ENCODE peak calls at places on chromosomes 2 and 18, in five cellular contexts. P is SK-N-SH, S is K562, D is GM12878, Y is HCT116. M is an unnamed sample.
A peak's percentile ranks its signal among the peaks of the same experiment; 100 is the strongest.

GRCh38 chr18:57983965-57984364 is 60.1 kb upstream of the NEDD4L start:
- DNase-seq in S (no peak), D (no peak), Y (no peak), P (no peak), M (no peak)

GRCh38 chr2:39782591-39782990 is 3.5 kb upstream of the THUMPD2 start:
- DNase-seq in D (no peak), S (no peak), Y (no peak), P (no peak), M (no peak)

GRCh38 chr2:69046221-69046662 is 33.3 kb downstream of the ANTXR1 start:
- DNase-seq in S (no peak), P (no peak), D (no peak), Y (no peak), M (peak; percentile 79)

GRCh38 chr18:26185267-26185666 is 41.0 kb upstream of the TAF4B start:
- DNase-seq in D (no peak), P (no peak), Y (peak; percentile 48), S (no peak), M (peak; percentile 5)

GRCh38 chr2:145631561-145631960 is 1111.6 kb upstream of the ZEB2 start:
- DNase-seq in D (no peak), P (no peak), Y (no peak), S (no peak), M (no peak)

GRCh38 chr2:12824304-12824761 is 107.6 kb downstream of the TRIB2 start:
- DNase-seq in P (no peak), Y (no peak), D (no peak), S (no peak), M (no peak)

GRCh38 chr18:39489426-39489825 is 1923.8 kb upstream of the CELF4 start:
- DNase-seq in S (no peak), Y (no peak), D (no peak), P (no peak), M (no peak)

GRCh38 chr2:168848220-168848619 is 42.0 kb downstream of the SPC25 start:
- DNase-seq in P (peak; percentile 17), S (no peak), D (no peak), Y (no peak), M (no peak)

GRCh38 chr2:58974426-58974825 is 733.3 kb upstream of the FANCL start:
- DNase-seq in S (no peak), Y (no peak), P (no peak), D (no peak), M (no peak)

GRCh38 chr18:46609048-46609447 is 48.0 kb downstream of the LOXHD1 start:
- DNase-seq in P (no peak), D (no peak), S (no peak), Y (no peak), M (no peak)

GRCh38 chr2:168767258-168767657 is 35.2 kb upstream of the NOSTRIN start:
- DNase-seq in S (no peak), D (no peak), Y (no peak), P (no peak), M (no peak)

GRCh38 chr2:226354434-226354833 is 445.2 kb downstream of the IRS1 start:
- DNase-seq in S (no peak), Y (no peak), P (no peak), D (no peak), M (no peak)

GRCh38 chr18:45328762-45329161 is 286.5 kb upstream of the SLC14A2 start:
- DNase-seq in Y (no peak), S (no peak), D (no peak), P (no peak), M (no peak)

GRCh38 chr2:219249203-219249980 is 3.7 kb upstream of the TUBA4B start:
- DNase-seq in D (peak; percentile 64), P (no peak), S (no peak), Y (no peak), M (peak; percentile 96)

GRCh38 chr2:29528891-29529520 is 392.4 kb downstream of the ALK start:
- DNase-seq in P (no peak), S (no peak), Y (no peak), D (no peak), M (no peak)

GRCh38 chr2:231708773-231709635 is 679 bp downstream of the PTMA start:
- DNase-seq in Y (no peak), S (peak; percentile 18), D (no peak), P (peak; percentile 44), M (no peak)

GRCh38 chr2:69940691-69941090 is 20.7 kb downstream of the ASPRV1 start:
- DNase-seq in Y (no peak), P (no peak), S (no peak), D (no peak), M (no peak)

GRCh38 chr2:166351319-166351718 is 24.4 kb downstream of the SCN9A start:
- DNase-seq in P (no peak), S (no peak), Y (no peak), D (no peak), M (no peak)

GRCh38 chr2:1884933-1885580 is 140.7 kb upstream of the PXDN start:
- DNase-seq in D (no peak), P (no peak), S (no peak), Y (no peak), M (no peak)

GRCh38 chr2:35447210-35447609 is 908.4 kb upstream of the CRIM1 start:
- DNase-seq in D (no peak), P (no peak), Y (no peak), S (no peak), M (no peak)

GRCh38 chr2:159933727-159934049 is 128.7 kb downstream of the PLA2R1 start:
- DNase-seq in Y (no peak), D (peak; percentile 70), S (no peak), P (no peak), M (no peak)

GRCh38 chr2:46273225-46273863 is 23.9 kb upstream of the EPAS1 start:
- DNase-seq in S (no peak), D (no peak), P (no peak), Y (no peak), M (no peak)

GRCh38 chr2:191128911-191129304 is 21.9 kb downstream of the STAT4 start:
- DNase-seq in Y (no peak), P (no peak), D (no peak), S (no peak), M (no peak)

GRCh38 chr2:125167820-125168219 is 1142.7 kb downstream of the CNTNAP5 start:
- DNase-seq in P (no peak), S (no peak), D (no peak), Y (no peak), M (no peak)

GRCh38 chr2:119263656-119264055 is 40.0 kb downstream of the STEAP3 start:
- DNase-seq in P (no peak), Y (no peak), S (no peak), D (no peak), M (no peak)

GRCh38 chr2:45583989-45584388 is 27.1 kb downstream of the SRBD1 start:
- DNase-seq in P (no peak), Y (no peak), S (no peak), D (no peak), M (no peak)

GRCh38 chr18:56196495-56197225 is 441.7 kb downstream of the TXNL1 start:
- DNase-seq in S (no peak), D (no peak), P (no peak), Y (no peak), M (no peak)

GRCh38 chr2:112866128-112866835 is 29.7 kb upstream of the IL1B start:
- DNase-seq in P (no peak), Y (no peak), S (no peak), D (no peak), M (no peak)

GRCh38 chr2:56729212-56729611 is 545.4 kb downstream of the CCDC85A start:
- DNase-seq in D (no peak), P (no peak), S (no peak), Y (no peak), M (no peak)

GRCh38 chr18:14978962-14979535 is 231.1 kb downstream of the ANKRD30B start:
- DNase-seq in Y (no peak), P (peak; percentile 47), S (no peak), D (no peak), M (peak; percentile 23)

GRCh38 chr2:202705446-202706020 is 70.8 kb downstream of the FAM117B start:
- DNase-seq in P (no peak), Y (no peak), S (no peak), D (no peak), M (no peak)

GRCh38 chr2:207334631-207335371 is 169.1 kb upstream of the KLF7 start:
- DNase-seq in D (no peak), S (peak; percentile 22), P (no peak), Y (peak; percentile 62), M (no peak)

GRCh38 chr2:168140892-168141291 is 106.5 kb downstream of the STK39 start:
- DNase-seq in S (no peak), Y (no peak), D (no peak), P (no peak), M (no peak)

GRCh38 chr2:127313359-127313758 is 19.4 kb upstream of the ERCC3 start:
- DNase-seq in Y (no peak), S (no peak), P (no peak), D (peak; percentile 57), M (no peak)

GRCh38 chr2:198883604-198884003 is 574.1 kb downstream of the SATB2 start:
- DNase-seq in Y (no peak), P (no peak), D (no peak), S (no peak), M (no peak)

GRCh38 chr2:24920813-24921441 is 890 bp upstream of the ADCY3 start:
- DNase-seq in Y (no peak), P (peak; percentile 70), D (no peak), S (peak; percentile 44), M (peak; percentile 21)

GRCh38 chr2:59803586-59803985 is 749.9 kb downstream of the BCL11A start:
- DNase-seq in D (no peak), Y (no peak), S (no peak), P (no peak), M (no peak)

GRCh38 chr18:22167471-22168151 is 1.8 kb upstream of the GATA6 start:
- DNase-seq in P (peak; percentile 40), D (no peak), S (no peak), Y (no peak), M (no peak)

GRCh38 chr18:51194604-51195003 is 2.9 kb downstream of the MEX3C start:
- DNase-seq in D (no peak), Y (no peak), S (no peak), P (no peak), M (no peak)

GRCh38 chr2:215010390-215010789 is 128.0 kb downstream of the ABCA12 start:
- DNase-seq in P (peak; percentile 24), S (no peak), Y (no peak), D (no peak), M (no peak)
- TF ChIP-seq ZBTB33 in P (no peak), S (no peak), Y (no peak), D (no peak), M (no peak)

GRCh38 chr18:8001711-8002110 is 434.6 kb downstream of the PTPRM start:
- DNase-seq in P (no peak), Y (no peak), D (no peak), S (no peak), M (no peak)
- TF ChIP-seq SIN3A in P (no peak), Y (no peak), D (no peak), S (no peak), M (no peak)

GRCh38 chr2:183117226-183117625 is 7.0 kb upstream of the NUP35 start:
- DNase-seq in P (no peak), S (no peak), Y (no peak), D (no peak), M (peak; percentile 12)
- TF ChIP-seq ZBTB33 in P (no peak), S (no peak), Y (no peak), D (no peak), M (no peak)

GRCh38 chr2:133369896-133370295 is 198.4 kb downstream of the NCKAP5 start:
- DNase-seq in D (no peak), P (no peak), Y (no peak), S (no peak), M (no peak)

GRCh38 chr2:133377021-133377481 is 191.2 kb downstream of the NCKAP5 start:
- DNase-seq in S (no peak), D (no peak), P (no peak), Y (no peak), M (no peak)

GRCh38 chr2:133371286-133371685 is 197.0 kb downstream of the NCKAP5 start:
- DNase-seq in P (no peak), Y (no peak), D (no peak), S (no peak), M (no peak)
- TF ChIP-seq SIN3A in P (no peak), Y (no peak), D (no peak), S (no peak), M (no peak)

M was measured in HepG2.